ENCODE peak calls at places on chromosomes 12 and 14, in six cellular contexts. M is left ventricle myocardium inferior, T is thyroid gland, P is HFF-Myc, E is fibroblast of mammary gland, N is fibroblast of lung. S is an unnamed sample.
A peak's percentile ranks its signal among the peaks of the same experiment; 100 is the strongest.

GRCh38 chr14:90829677-90830076 is 13.4 kb upstream of the TTC7B start:
- DNase-seq in M (no peak), P (no peak), T (no peak), N (no peak), E (no peak), S (no peak)

GRCh38 chr12:106271575-106272505 is 24.0 kb upstream of the CKAP4 start:
- DNase-seq in N (no peak), E (no peak), M (no peak), T (no peak), P (no peak), S (no peak)

GRCh38 chr12:42119085-42119633 is 25.5 kb downstream of the GXYLT1 start:
- DNase-seq in N (peak; percentile 86), T (no peak), M (no peak), E (peak; percentile 88), P (peak; percentile 78), S (no peak)

GRCh38 chr14:99644723-99645544 is at the start of gene HHIPL1:
- DNase-seq in P (no peak), M (peak; percentile 38), N (peak; percentile 64), E (peak; percentile 17), T (no peak), S (no peak)

GRCh38 chr14:63134801-63135200 is 69.4 kb upstream of the RHOJ start:
- DNase-seq in P (no peak), T (no peak), E (peak; percentile 6), M (no peak), N (peak; percentile 24), S (peak; percentile 9)

GRCh38 chr14:55336161-55336560 is 64.9 kb downstream of the FBXO34 start:
- DNase-seq in T (no peak), E (no peak), M (no peak), P (no peak), N (no peak), S (no peak)

GRCh38 chr14:20512139-20512905 is 7.0 kb downstream of the RNASE10 start:
- DNase-seq in T (no peak), P (no peak), E (peak; percentile 82), M (no peak), N (no peak), S (no peak)

GRCh38 chr14:80924365-80925103 is 17.0 kb downstream of the CEP128 start:
- DNase-seq in E (no peak), M (no peak), P (no peak), T (no peak), N (no peak), S (no peak)

GRCh38 chr14:24818054-24818822 is 184.2 kb upstream of the GZMB start:
- DNase-seq in N (peak; percentile 68), M (no peak), E (no peak), P (peak; percentile 30), T (peak; percentile 77), S (no peak)

GRCh38 chr12:118964988-118965387 is 16.4 kb upstream of the SRRM4 start:
- DNase-seq in T (no peak), E (no peak), P (no peak), N (no peak), M (no peak), S (no peak)

GRCh38 chr12:74412607-74413230 is 124.9 kb upstream of the ATXN7L3B start:
- DNase-seq in N (peak; percentile 10), T (no peak), P (peak; percentile 2), M (no peak), E (peak; percentile 14), S (no peak)

GRCh38 chr14:70755655-70756054 is 53.7 kb downstream of the MAP3K9 start:
- DNase-seq in T (no peak), N (peak; percentile 53), P (no peak), E (no peak), M (no peak), S (peak; percentile 76)

GRCh38 chr12:30643366-30643765 is 52.3 kb downstream of the IPO8 start:
- DNase-seq in T (no peak), P (no peak), M (no peak), N (peak; percentile 24), E (peak; percentile 25), S (no peak)

GRCh38 chr12:21615441-21615840 is 10.8 kb upstream of the GYS2 start:
- DNase-seq in E (peak; percentile 8), N (peak; percentile 0), M (no peak), T (no peak), P (no peak), S (no peak)

GRCh38 chr12:43789941-43790340 is 16.2 kb downstream of the TWF1 start:
- DNase-seq in E (peak; percentile 82), N (peak; percentile 50), T (peak; percentile 54), M (no peak), P (no peak), S (no peak)

GRCh38 chr14:60590907-60591510 is 58.3 kb downstream of the SIX1 start:
- DNase-seq in T (no peak), M (no peak), P (no peak), N (peak; percentile 67), E (no peak), S (no peak)

GRCh38 chr12:2682301-2683282 is 112.2 kb upstream of the FKBP4 start:
- DNase-seq in P (no peak), E (peak; percentile 54), N (peak; percentile 39), T (peak; percentile 43), M (no peak), S (no peak)

GRCh38 chr14:91354221-91354916 is 63.3 kb downstream of the CCDC88C start:
- DNase-seq in T (no peak), E (peak; percentile 40), N (peak; percentile 64), M (no peak), P (no peak), S (no peak)

GRCh38 chr14:23633160-23633701 is 2.9 kb upstream of the DHRS2 start:
- DNase-seq in P (no peak), E (no peak), M (no peak), N (no peak), T (no peak), S (no peak)

GRCh38 chr12:91877461-91878230 is 268.0 kb downstream of the BTG1 start:
- DNase-seq in P (no peak), E (no peak), N (no peak), T (no peak), M (no peak), S (no peak)

GRCh38 chr14:56630707-56631106 is 51.1 kb downstream of the TMEM260 start:
- DNase-seq in T (no peak), P (peak; percentile 6), N (peak; percentile 60), E (peak; percentile 67), M (no peak), S (no peak)

GRCh38 chr12:57476993-57477709 is 2.5 kb downstream of the ARHGAP9 start:
- DNase-seq in P (no peak), M (no peak), E (no peak), N (no peak), T (no peak), S (no peak)

GRCh38 chr12:57476162-57476992 is 3.3 kb downstream of the ARHGAP9 start:
- DNase-seq in T (no peak), P (no peak), E (no peak), M (no peak), N (no peak), S (no peak)

GRCh38 chr12:57477710-57478681 is 1.7 kb downstream of the ARHGAP9 start:
- DNase-seq in P (no peak), T (no peak), N (peak; percentile 50), M (no peak), E (peak; percentile 59), S (no peak)

GRCh38 chr12:57479376-57480115 is at the start of gene ARHGAP9:
- DNase-seq in P (no peak), N (no peak), T (no peak), M (no peak), E (no peak), S (no peak)

GRCh38 chr12:57479043-57479375 is 657 bp downstream of the ARHGAP9 start:
- DNase-seq in M (no peak), T (no peak), E (no peak), P (no peak), N (no peak), S (no peak)
- H3K4me3 ChIP-seq in M (no peak overlapping the region), T (no peak overlapping the region), E (no peak overlapping the region), P (no peak overlapping the region), N (no peak overlapping the region), S (no peak overlapping the region)

GRCh38 chr14:64634558-64634957 is 69.7 kb upstream of the PLEKHG3 start:
- DNase-seq in M (no peak), T (no peak), P (no peak), E (no peak), N (no peak), S (no peak)
- TF ChIP-seq CTCF in M (no peak), T (no peak), P (no peak), E (no peak), N (no peak), S (no peak)

DNA sequence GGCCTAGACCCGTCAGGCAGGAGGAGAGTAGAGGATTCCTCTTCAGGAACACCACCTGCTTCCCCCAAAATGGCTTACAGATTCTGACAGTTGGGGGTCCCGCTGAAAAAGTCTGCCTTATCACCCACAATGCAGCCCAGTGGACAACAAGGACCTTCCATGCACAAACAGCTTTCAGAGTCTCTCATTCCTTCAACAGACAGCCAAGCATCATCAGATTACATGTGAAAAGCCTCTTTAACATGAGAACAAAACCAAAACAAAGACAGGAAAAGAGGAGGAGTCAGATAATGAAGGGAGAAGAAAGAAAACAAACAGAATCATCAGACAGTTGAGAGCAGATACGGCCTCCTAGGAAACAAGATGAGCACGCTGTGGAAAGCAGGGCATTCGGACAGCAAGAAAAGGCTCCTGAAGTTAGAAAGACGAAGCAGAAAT is 18.3 kb downstream of the KCTD10 start:
- DNase-seq in M (no peak), E (peak; percentile 54), N (peak; percentile 52), P (no peak), T (no peak), S (no peak)
- H3K4me3 ChIP-seq in M (no peak overlapping the region), E (no peak overlapping the region), N (peak overlapping the region; percentile 18), P (no peak overlapping the region), T (no peak overlapping the region), S (no peak overlapping the region)

GRCh38 chr14:77275855-77276153 is 4.8 kb upstream of the NGB start:
- DNase-seq in M (no peak), N (no peak), E (no peak), T (no peak), P (no peak), S (no peak)

GRCh38 chr14:77276295-77276935 is 5.4 kb upstream of the NGB start:
- DNase-seq in E (no peak), T (no peak), M (no peak), P (no peak), N (no peak), S (no peak)

GRCh38 chr14:77273796-77274195 is 2.8 kb upstream of the NGB start:
- DNase-seq in T (no peak), M (no peak), P (no peak), N (no peak), E (no peak), S (no peak)

GRCh38 chr14:77276959-77277358 is 6.0 kb upstream of the NGB start:
- DNase-seq in P (no peak), T (no peak), E (no peak), N (no peak), M (no peak), S (no peak)

DNA sequence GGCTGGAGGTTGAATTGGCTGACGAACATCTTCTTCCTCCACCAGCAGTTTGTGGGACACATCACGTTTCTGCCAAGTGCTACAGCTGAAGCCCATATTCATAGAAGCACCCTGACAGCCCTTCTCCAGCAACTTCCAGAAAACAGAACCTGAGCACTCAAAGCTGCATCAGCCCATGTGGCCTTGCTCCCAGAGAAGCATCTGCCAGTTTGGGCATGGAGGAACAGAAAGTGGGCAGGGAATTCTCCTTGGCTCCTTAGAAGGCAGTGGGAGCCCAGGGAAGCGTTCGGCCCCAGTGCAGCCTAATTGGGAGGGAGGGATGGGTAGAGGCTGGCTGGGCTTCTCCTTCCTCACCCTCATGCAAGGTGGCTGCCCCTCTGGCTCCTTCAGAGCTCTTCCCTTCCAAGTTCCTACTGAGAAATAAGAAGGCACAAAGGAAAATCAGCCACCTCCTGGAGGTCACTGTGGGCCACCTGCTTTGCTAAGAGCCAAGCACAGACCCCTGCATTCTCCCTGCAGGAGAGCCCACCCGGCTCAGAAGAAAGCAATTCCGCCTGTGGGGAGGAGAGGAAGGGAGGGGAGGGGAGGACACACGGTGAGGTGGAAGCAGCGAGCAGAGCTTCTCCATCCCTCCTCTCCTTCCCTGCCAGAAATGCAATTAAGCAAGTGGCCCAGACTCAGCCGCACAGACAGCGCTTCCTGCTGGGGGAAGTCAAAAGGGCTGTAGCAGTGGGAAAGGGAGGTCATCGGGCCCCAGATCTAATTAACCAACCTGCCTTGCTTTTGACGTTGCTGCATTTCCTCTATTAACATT is 4.2 kb upstream of the NGB start:
- DNase-seq in N (no peak), T (no peak), E (no peak), M (no peak), P (no peak), S (no peak)
- TF ChIP-seq CTCF in N (no peak), T (no peak), E (no peak), M (no peak), P (no peak), S (peak; percentile 14)